ENCODE peak calls at places on chromosomes 1 and 21, in seven cellular contexts. U, S, D, G, N, R and X are unnamed samples.

GRCh38 chr1:174003867-174004266 is 18.3 kb downstream of the RC3H1 start:
- DNase-seq in N (no peak), S (no peak), D (no peak), R (no peak), U (no peak), G (no peak), X (no peak)

GRCh38 chr1:22428672-22429071 is 23.0 kb upstream of the ZBTB40 start:
- DNase-seq in D (no peak), R (peak; percentile 28), N (peak; percentile 80), G (no peak), S (no peak), U (peak; percentile 65), X (no peak)

GRCh38 chr21:25639922-25640670 is 1.0 kb downstream of the JAM2 start:
- DNase-seq in N (no peak), G (no peak), U (peak; percentile 12), D (no peak), R (peak; percentile 44), S (peak; percentile 35), X (no peak)

GRCh38 chr1:1083181-1084027 is 9.3 kb upstream of the RNF223 start:
- DNase-seq in G (no peak), D (peak; percentile 42), U (no peak), N (no peak), S (no peak), R (no peak), X (no peak)

GRCh38 chr1:115364044-115364775 is 26.2 kb upstream of the NGF start:
- DNase-seq in S (no peak), G (peak; percentile 40), D (no peak), U (peak; percentile 83), N (no peak), R (peak; percentile 46), X (peak; percentile 27)

GRCh38 chr1:75811211-75811981 is 14.7 kb downstream of the MSH4 start:
- DNase-seq in G (no peak), U (no peak), S (no peak), D (no peak), N (no peak), R (no peak), X (no peak)

GRCh38 chr1:200243042-200243437 is 166.8 kb downstream of the ZNF281 start:
- DNase-seq in R (no peak), U (peak; percentile 41), G (no peak), S (no peak), N (no peak), D (no peak), X (no peak)

GRCh38 chr1:203425668-203425999 is 50.0 kb upstream of the PRELP start:
- DNase-seq in U (peak; percentile 33), D (no peak), S (no peak), N (no peak), R (no peak), G (no peak), X (no peak)

GRCh38 chr1:34842952-34843371 is 16.6 kb downstream of the SMIM12 start:
- DNase-seq in S (no peak), G (no peak), N (no peak), D (no peak), R (peak; percentile 38), U (no peak), X (no peak)

GRCh38 chr1:41726899-41727748 is 191.6 kb downstream of the HIVEP3 start:
- DNase-seq in S (peak; percentile 78), N (no peak), G (no peak), D (peak; percentile 88), R (peak; percentile 71), U (no peak), X (no peak)

GRCh38 chr1:176187001-176187400 is 20.1 kb downstream of the COP1 start:
- DNase-seq in G (no peak), R (no peak), D (no peak), U (no peak), N (no peak), S (no peak), X (no peak)

GRCh38 chr1:208149776-208150514 is 94.2 kb downstream of the PLXNA2 start:
- DNase-seq in U (peak; percentile 25), G (no peak), N (peak; percentile 6), S (peak; percentile 49), R (peak; percentile 42), D (no peak), X (no peak)

GRCh38 chr1:49408346-49408745 is 615.4 kb downstream of the AGBL4 start:
- DNase-seq in G (no peak), U (no peak), S (no peak), N (no peak), R (no peak), D (no peak), X (no peak)

GRCh38 chr1:156502749-156503671 is 2.4 kb upstream of the MEF2D start:
- DNase-seq in N (peak; percentile 96), G (peak; percentile 86), S (no peak), D (peak; percentile 84), R (peak; percentile 93), U (peak; percentile 94), X (peak; percentile 70)

GRCh38 chr1:222709700-222710153 is 2.6 kb downstream of the AIDA start:
- DNase-seq in G (no peak), U (no peak), N (no peak), S (no peak), R (no peak), D (no peak), X (no peak)

GRCh38 chr1:40834968-40835545 is 27.1 kb downstream of the CITED4 start:
- DNase-seq in N (no peak), G (no peak), S (no peak), R (no peak), U (no peak), D (peak; percentile 23), X (no peak)

GRCh38 chr1:152186556-152187285 is 27.7 kb upstream of the RPTN start:
- DNase-seq in R (no peak), D (no peak), G (no peak), S (no peak), N (no peak), U (no peak), X (no peak)

GRCh38 chr1:155175927-155176371 is 2.3 kb downstream of the TRIM46 start:
- DNase-seq in D (peak; percentile 57), S (no peak), U (no peak), R (no peak), N (peak; percentile 52), G (no peak), X (no peak)

GRCh38 chr1:234691567-234691966 is 81.6 kb upstream of the IRF2BP2 start:
- DNase-seq in N (peak; percentile 45), R (no peak), G (no peak), D (no peak), U (peak; percentile 15), S (no peak), X (no peak)

GRCh38 chr1:245154429-245155185 is at the start of gene KIF26B:
- DNase-seq in G (no peak), R (peak; percentile 25), D (no peak), N (peak; percentile 58), U (peak; percentile 71), S (peak; percentile 46), X (no peak)

GRCh38 chr1:101259744-101260148 is 22.9 kb downstream of the S1PR1 start:
- DNase-seq in R (no peak), S (no peak), D (no peak), U (peak; percentile 58), G (peak; percentile 45), N (peak; percentile 49), X (no peak)

GRCh38 chr1:101261629-101262028 is 24.8 kb downstream of the S1PR1 start:
- DNase-seq in U (no peak), G (no peak), N (no peak), S (no peak), D (no peak), R (no peak), X (no peak)

GRCh38 chr1:101260531-101260930 is 23.7 kb downstream of the S1PR1 start:
- DNase-seq in N (no peak), G (no peak), U (no peak), R (no peak), S (no peak), D (no peak), X (no peak)

GRCh38 chr1:101262601-101263348 is 26.0 kb downstream of the S1PR1 start:
- DNase-seq in D (no peak), N (no peak), R (no peak), G (no peak), S (no peak), U (no peak), X (no peak)

DNA sequence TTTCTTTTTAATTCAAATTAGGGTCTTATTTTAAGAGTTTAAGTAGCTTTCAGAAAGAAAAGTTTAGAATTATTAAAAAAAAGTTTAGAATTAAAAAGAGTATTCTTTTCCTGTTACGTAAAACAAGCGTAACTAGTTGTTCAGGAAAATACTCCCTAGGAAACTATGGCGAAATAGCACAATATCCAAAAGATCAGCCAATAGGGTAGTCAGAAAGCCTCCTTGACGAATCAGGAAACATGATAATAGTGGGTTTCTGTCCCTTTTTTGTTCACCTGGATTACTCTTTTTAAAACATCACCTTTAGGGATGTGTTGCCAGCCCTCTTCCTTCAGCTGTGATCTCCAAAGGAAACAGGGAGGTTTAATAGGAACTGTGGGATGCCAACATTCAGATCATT is 25.2 kb downstream of the S1PR1 start:
- DNase-seq in U (no peak), R (no peak), N (no peak), G (no peak), D (no peak), S (no peak), X (no peak)
- H3K4me3 ChIP-seq in U (no peak overlapping the region), R (no peak overlapping the region), N (no peak overlapping the region), G (no peak overlapping the region), D (no peak overlapping the region), S (no peak overlapping the region), X (no peak overlapping the region)

DNA sequence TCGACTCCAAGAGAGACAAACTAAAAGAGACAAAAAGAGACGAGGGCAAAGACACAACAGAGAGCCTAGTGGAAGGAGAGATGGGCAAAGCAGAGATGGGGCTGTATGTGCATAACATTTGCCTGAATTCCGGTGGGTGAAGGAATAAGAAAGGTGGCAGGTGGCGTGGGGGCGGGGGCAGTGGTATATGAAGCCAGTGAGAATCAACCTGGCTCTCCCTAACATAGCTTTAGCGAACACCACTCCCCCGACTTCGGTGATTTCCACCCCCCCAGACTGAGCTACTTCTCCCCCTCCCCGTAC is 1.1 kb downstream of the INKA2 start:
- DNase-seq in D (no peak), G (no peak), U (no peak), N (no peak), R (no peak), S (no peak), X (no peak)
- H3K4me3 ChIP-seq in D (peak overlapping the region; percentile 77), G (peak overlapping the region; percentile 50), U (peak overlapping the region; percentile 54), N (peak overlapping the region; percentile 54), R (peak overlapping the region; percentile 77), S (peak overlapping the region; percentile 62), X (peak overlapping the region; percentile 54)

DNA sequence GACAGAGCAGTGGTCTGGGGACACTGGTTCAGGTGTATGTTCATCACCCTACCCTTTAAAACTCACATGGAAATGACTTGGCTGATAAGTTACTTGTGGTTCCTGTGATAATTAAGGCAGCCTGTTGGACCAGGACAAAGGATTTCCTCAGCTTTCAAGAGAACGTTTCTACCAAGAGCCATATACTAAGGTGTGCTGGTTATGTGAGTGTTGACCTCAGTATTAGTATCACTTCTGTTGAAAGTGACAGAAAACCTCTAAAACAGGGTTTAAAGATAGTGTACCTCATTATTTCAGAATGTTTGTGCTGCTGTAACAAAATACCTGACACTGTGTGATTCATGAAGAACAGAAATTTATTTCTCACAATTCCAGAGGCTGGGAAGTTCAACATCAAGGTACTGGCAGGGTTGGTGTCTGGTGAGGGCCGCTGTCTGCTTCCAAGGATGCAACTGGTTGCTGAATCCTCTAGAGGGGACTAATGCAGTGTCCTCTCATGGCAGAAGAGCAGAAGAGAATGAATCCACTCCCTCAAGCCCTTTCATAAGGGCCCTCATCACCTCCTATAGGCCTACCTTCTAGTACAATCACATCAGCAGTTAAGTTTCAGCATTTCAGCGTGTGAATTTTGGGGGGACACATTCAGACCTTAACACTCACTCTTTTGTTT is 54.9 kb downstream of the UCK2 start:
- DNase-seq in R (no peak), N (no peak), G (no peak), U (no peak), D (no peak), S (no peak), X (no peak)
- H3K4me3 ChIP-seq in R (no peak overlapping the region), N (no peak overlapping the region), G (no peak overlapping the region), U (no peak overlapping the region), D (no peak overlapping the region), S (no peak overlapping the region), X (no peak overlapping the region)

GRCh38 chr21:44489962-44490361 is 34.7 kb downstream of the LRRC3 start:
- DNase-seq in R (no peak), D (no peak), U (no peak), G (no peak), N (no peak), S (no peak), X (no peak)
- H3K4me3 ChIP-seq in R (no peak overlapping the region), D (no peak overlapping the region), U (no peak overlapping the region), G (no peak overlapping the region), N (no peak overlapping the region), S (no peak overlapping the region), X (no peak overlapping the region)